ENCODE peak calls at places on chromosomes 12 and 14, in five cellular contexts. One of them, this sample, is unnamed. For H3K27me3, the result is how much of the 10 kb centered on the place peaks cover.

GRCh38 chr14:102514987-102515733 is 5.6 kb upstream of the ANKRD9 start:
- DNase-seq in bronchial epithelial cell: no peak
- DNase-seq in transverse colon: no peak
- DNase-seq in neural progenitor cell: no peak
- DNase-seq in aorta: no peak
- DNase-seq in this sample: no peak

GRCh38 chr12:118345355-118345754 is 27.4 kb downstream of the TAOK3 start:
- DNase-seq in bronchial epithelial cell: no peak
- DNase-seq in transverse colon: no peak
- DNase-seq in neural progenitor cell: no peak
- DNase-seq in aorta: no peak
- DNase-seq in this sample: no peak

GRCh38 chr12:25518512-25518911 is 34.6 kb downstream of the LMNTD1 start:
- DNase-seq in bronchial epithelial cell: peak
- DNase-seq in transverse colon: no peak
- DNase-seq in neural progenitor cell: no peak
- DNase-seq in aorta: no peak
- DNase-seq in this sample: no peak

GRCh38 chr12:52521581-52522266 is 1.5 kb upstream of the KRT5 start:
- DNase-seq in bronchial epithelial cell: peak
- DNase-seq in transverse colon: no peak
- DNase-seq in neural progenitor cell: no peak
- DNase-seq in aorta: no peak
- DNase-seq in this sample: no peak

GRCh38 chr14:65425885-65426284 is 13.4 kb downstream of the FUT8 start:
- DNase-seq in bronchial epithelial cell: no peak
- DNase-seq in transverse colon: no peak
- DNase-seq in neural progenitor cell: no peak
- DNase-seq in aorta: no peak
- DNase-seq in this sample: no peak

GRCh38 chr12:41277019-41277770 is 89.1 kb downstream of the PDZRN4 start:
- DNase-seq in bronchial epithelial cell: peak
- DNase-seq in transverse colon: no peak
- DNase-seq in neural progenitor cell: peak
- DNase-seq in aorta: no peak
- DNase-seq in this sample: peak

GRCh38 chr14:95316826-95317225 is 2.9 kb downstream of the CLMN start:
- DNase-seq in bronchial epithelial cell: no peak
- DNase-seq in transverse colon: no peak
- DNase-seq in neural progenitor cell: peak
- DNase-seq in aorta: peak
- DNase-seq in this sample: no peak

GRCh38 chr12:7017870-7018349 is 366 bp downstream of the LPCAT3 start:
- DNase-seq in bronchial epithelial cell: no peak
- DNase-seq in transverse colon: peak
- DNase-seq in neural progenitor cell: no peak
- DNase-seq in aorta: no peak
- DNase-seq in this sample: no peak

GRCh38 chr12:7151532-7151931 is 21.4 kb downstream of the CLSTN3 start:
- DNase-seq in bronchial epithelial cell: no peak
- DNase-seq in transverse colon: no peak
- DNase-seq in neural progenitor cell: no peak
- DNase-seq in aorta: no peak
- DNase-seq in this sample: no peak

GRCh38 chr14:34098045-34098984 is 147.4 kb upstream of the EGLN3 start:
- DNase-seq in bronchial epithelial cell: peak
- DNase-seq in transverse colon: peak
- DNase-seq in neural progenitor cell: peak
- DNase-seq in aorta: no peak
- DNase-seq in this sample: no peak

GRCh38 chr12:76018111-76018510 is 13.5 kb downstream of the PHLDA1 start:
- DNase-seq in bronchial epithelial cell: no peak
- DNase-seq in transverse colon: no peak
- DNase-seq in neural progenitor cell: peak
- DNase-seq in aorta: no peak
- DNase-seq in this sample: no peak

GRCh38 chr12:120988658-120989057 is 10.3 kb downstream of the HNF1A start:
- DNase-seq in bronchial epithelial cell: no peak
- DNase-seq in transverse colon: no peak
- DNase-seq in neural progenitor cell: no peak
- DNase-seq in aorta: no peak
- DNase-seq in this sample: no peak

GRCh38 chr12:30345735-30346445 is 349.8 kb downstream of the IPO8 start:
- DNase-seq in bronchial epithelial cell: no peak
- DNase-seq in transverse colon: no peak
- DNase-seq in neural progenitor cell: no peak
- DNase-seq in aorta: no peak
- DNase-seq in this sample: no peak

GRCh38 chr12:89960011-89960507 is 251.4 kb upstream of the ATP2B1 start:
- DNase-seq in bronchial epithelial cell: peak
- DNase-seq in transverse colon: no peak
- DNase-seq in neural progenitor cell: no peak
- DNase-seq in aorta: no peak
- DNase-seq in this sample: no peak

GRCh38 chr12:29519585-29520182 is 22.2 kb upstream of the OVCH1 start:
- DNase-seq in bronchial epithelial cell: peak
- DNase-seq in transverse colon: no peak
- DNase-seq in neural progenitor cell: peak
- DNase-seq in aorta: no peak
- DNase-seq in this sample: peak

GRCh38 chr12:51048601-51049369 is 658 bp downstream of the LETMD1 start:
- DNase-seq in bronchial epithelial cell: no peak
- DNase-seq in transverse colon: no peak
- DNase-seq in neural progenitor cell: peak
- DNase-seq in aorta: no peak
- DNase-seq in this sample: no peak

GRCh38 chr14:94827711-94828505 is 58.0 kb upstream of the GSC start:
- DNase-seq in bronchial epithelial cell: no peak
- DNase-seq in transverse colon: peak
- DNase-seq in neural progenitor cell: no peak
- DNase-seq in aorta: no peak
- DNase-seq in this sample: no peak

GRCh38 chr12:104864668-104865067 is 93.4 kb downstream of the SLC41A2 start:
- DNase-seq in bronchial epithelial cell: peak
- DNase-seq in transverse colon: no peak
- DNase-seq in neural progenitor cell: no peak
- DNase-seq in aorta: no peak
- DNase-seq in this sample: no peak

GRCh38 chr14:99930420-99931274 is 134.6 kb upstream of the EVL start:
- DNase-seq in bronchial epithelial cell: no peak
- DNase-seq in transverse colon: no peak
- DNase-seq in neural progenitor cell: no peak
- DNase-seq in aorta: no peak
- DNase-seq in this sample: no peak

GRCh38 chr12:12839003-12839395 is 25.9 kb downstream of the DDX47 start:
- DNase-seq in bronchial epithelial cell: no peak
- DNase-seq in transverse colon: no peak
- DNase-seq in neural progenitor cell: no peak
- DNase-seq in aorta: no peak
- DNase-seq in this sample: no peak
- H3K4me3 ChIP-seq in bronchial epithelial cell: no peak
- H3K4me3 ChIP-seq in transverse colon: no peak
- H3K4me3 ChIP-seq in neural progenitor cell: no peak
- H3K4me3 ChIP-seq in aorta: no peak
- H3K4me3 ChIP-seq in this sample: no peak

GRCh38 chr14:76133103-76133502 is 18.6 kb upstream of the GPATCH2L start:
- DNase-seq in bronchial epithelial cell: peak
- DNase-seq in transverse colon: no peak
- DNase-seq in neural progenitor cell: peak
- DNase-seq in aorta: no peak
- DNase-seq in this sample: no peak
- H3K27me3 ChIP-seq in bronchial epithelial cell: under half
- H3K27me3 ChIP-seq in transverse colon: half or more
- H3K27me3 ChIP-seq in neural progenitor cell: half or more
- H3K27me3 ChIP-seq in aorta: under half
- H3K27me3 ChIP-seq in this sample: under half

GRCh38 chr12:32679091-32679909 is at the start of gene DNM1L:
- DNase-seq in bronchial epithelial cell: peak
- DNase-seq in transverse colon: peak
- DNase-seq in neural progenitor cell: peak
- DNase-seq in aorta: peak
- DNase-seq in this sample: peak

GRCh38 chr12:32686340-32686739 is 7.2 kb downstream of the DNM1L start:
- DNase-seq in bronchial epithelial cell: no peak
- DNase-seq in transverse colon: no peak
- DNase-seq in neural progenitor cell: no peak
- DNase-seq in aorta: no peak
- DNase-seq in this sample: no peak

GRCh38 chr12:32681272-32681671 is 2.2 kb downstream of the DNM1L start:
- DNase-seq in bronchial epithelial cell: no peak
- DNase-seq in transverse colon: no peak
- DNase-seq in neural progenitor cell: no peak
- DNase-seq in aorta: no peak
- DNase-seq in this sample: no peak

GRCh38 chr12:32679910-32680217 is 763 bp downstream of the DNM1L start:
- DNase-seq in bronchial epithelial cell: no peak
- DNase-seq in transverse colon: no peak
- DNase-seq in neural progenitor cell: no peak
- DNase-seq in aorta: no peak
- DNase-seq in this sample: no peak

GRCh38 chr12:32680787-32681186 is 1.7 kb downstream of the DNM1L start:
- DNase-seq in bronchial epithelial cell: no peak
- DNase-seq in transverse colon: no peak
- DNase-seq in neural progenitor cell: no peak
- DNase-seq in aorta: no peak
- DNase-seq in this sample: no peak
- H3K4me3 ChIP-seq in bronchial epithelial cell: no peak
- H3K4me3 ChIP-seq in transverse colon: no peak
- H3K4me3 ChIP-seq in neural progenitor cell: peak
- H3K4me3 ChIP-seq in aorta: no peak
- H3K4me3 ChIP-seq in this sample: no peak

GRCh38 chr12:124744273-124744640 is 119.4 kb downstream of the SCARB1 start:
- DNase-seq in bronchial epithelial cell: no peak
- DNase-seq in transverse colon: no peak
- DNase-seq in neural progenitor cell: no peak
- DNase-seq in aorta: no peak
- DNase-seq in this sample: no peak

GRCh38 chr12:124745891-124746570 is 117.6 kb downstream of the SCARB1 start:
- DNase-seq in bronchial epithelial cell: peak
- DNase-seq in transverse colon: peak
- DNase-seq in neural progenitor cell: peak
- DNase-seq in aorta: peak
- DNase-seq in this sample: peak

GRCh38 chr12:124745468-124745890 is 118.2 kb downstream of the SCARB1 start:
- DNase-seq in bronchial epithelial cell: no peak
- DNase-seq in transverse colon: no peak
- DNase-seq in neural progenitor cell: no peak
- DNase-seq in aorta: no peak
- DNase-seq in this sample: no peak

GRCh38 chr12:124743479-124744272 is 120.0 kb downstream of the SCARB1 start:
- DNase-seq in bronchial epithelial cell: no peak
- DNase-seq in transverse colon: no peak
- DNase-seq in neural progenitor cell: no peak
- DNase-seq in aorta: no peak
- DNase-seq in this sample: no peak

DNA sequence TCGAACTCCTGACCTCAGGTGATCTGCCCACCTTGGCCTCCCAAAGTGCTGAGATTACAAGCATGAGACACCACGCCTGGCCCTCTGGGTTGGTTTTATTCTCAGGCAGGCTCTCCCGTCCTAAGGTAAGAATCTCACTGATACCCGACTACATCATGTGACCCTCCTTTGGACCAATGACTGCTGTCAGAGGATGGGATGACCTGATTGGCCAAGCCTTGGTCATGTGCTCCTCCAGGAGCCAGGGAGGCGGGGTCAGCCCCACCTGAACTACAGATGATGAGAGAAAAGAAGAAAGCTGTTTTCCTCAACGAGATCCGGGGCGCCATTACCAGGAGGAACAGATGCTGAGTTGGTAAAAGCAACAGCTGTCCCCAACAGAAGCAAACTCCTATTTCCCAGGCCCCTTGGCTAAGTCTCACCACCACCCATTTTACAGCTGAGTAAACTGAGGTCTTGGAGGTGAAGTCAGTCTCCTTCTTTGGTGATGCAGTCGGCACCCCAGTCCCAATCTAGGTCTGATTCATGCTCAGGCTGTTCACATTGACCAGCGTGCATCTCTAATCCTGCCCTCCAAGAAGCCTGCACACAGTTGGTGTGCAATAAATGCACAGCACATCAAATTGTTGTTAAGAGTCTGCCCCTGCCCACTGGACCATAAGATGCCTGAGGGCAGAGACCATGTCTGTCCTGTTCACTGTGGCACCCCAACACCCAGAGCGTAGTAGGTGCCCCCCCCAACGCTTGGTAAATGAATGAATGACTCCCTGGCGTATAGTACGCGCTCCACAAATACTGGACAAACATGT is 118.8 kb downstream of the SCARB1 start:
- DNase-seq in bronchial epithelial cell: no peak
- DNase-seq in transverse colon: no peak
- DNase-seq in neural progenitor cell: no peak
- DNase-seq in aorta: no peak
- DNase-seq in this sample: peak
- H3K27me3 ChIP-seq in bronchial epithelial cell: under half
- H3K27me3 ChIP-seq in transverse colon: under half
- H3K27me3 ChIP-seq in neural progenitor cell: under half
- H3K27me3 ChIP-seq in aorta: under half
- H3K27me3 ChIP-seq in this sample: under half

GRCh38 chr12:64390275-64390851 is at the start of gene C12orf56:
- DNase-seq in bronchial epithelial cell: peak
- DNase-seq in transverse colon: peak
- DNase-seq in neural progenitor cell: peak
- DNase-seq in aorta: no peak
- DNase-seq in this sample: no peak
- H3K4me3 ChIP-seq in bronchial epithelial cell: peak
- H3K4me3 ChIP-seq in transverse colon: peak
- H3K4me3 ChIP-seq in neural progenitor cell: peak
- H3K4me3 ChIP-seq in aorta: peak
- H3K4me3 ChIP-seq in this sample: peak

GRCh38 chr14:74589291-74589879 is 22.7 kb downstream of the LTBP2 start:
- DNase-seq in bronchial epithelial cell: no peak
- DNase-seq in transverse colon: no peak
- DNase-seq in neural progenitor cell: no peak
- DNase-seq in aorta: no peak
- DNase-seq in this sample: no peak
- H3K27me3 ChIP-seq in bronchial epithelial cell: under half
- H3K27me3 ChIP-seq in transverse colon: under half
- H3K27me3 ChIP-seq in neural progenitor cell: under half
- H3K27me3 ChIP-seq in aorta: under half
- H3K27me3 ChIP-seq in this sample: under half

GRCh38 chr12:16348435-16349131 is 1.1 kb downstream of the MGST1 start:
- DNase-seq in bronchial epithelial cell: no peak
- DNase-seq in transverse colon: no peak
- DNase-seq in neural progenitor cell: peak
- DNase-seq in aorta: no peak
- DNase-seq in this sample: no peak
- H3K4me3 ChIP-seq in bronchial epithelial cell: peak
- H3K4me3 ChIP-seq in transverse colon: peak
- H3K4me3 ChIP-seq in neural progenitor cell: peak
- H3K4me3 ChIP-seq in aorta: no peak
- H3K4me3 ChIP-seq in this sample: peak

DNA sequence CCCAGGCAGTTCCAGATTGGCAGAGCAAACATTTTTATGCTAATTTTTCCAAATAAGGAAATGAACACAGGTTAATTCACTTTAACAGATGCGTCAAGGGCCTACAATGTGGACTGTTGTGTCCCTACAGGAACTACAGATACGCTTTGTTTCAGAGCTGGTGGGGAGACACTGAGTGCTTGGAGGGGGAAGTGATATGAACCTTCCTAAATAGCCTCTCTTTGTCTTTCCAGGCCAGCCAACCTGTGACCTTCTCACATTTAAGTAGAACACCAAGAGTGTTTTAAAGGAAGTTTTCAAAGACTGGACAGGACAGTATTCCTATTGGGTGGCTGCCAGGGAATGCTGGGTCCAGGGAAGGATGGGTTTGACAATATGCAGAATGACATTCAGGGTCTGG is 141.3 kb downstream of the ZNF664 start:
- DNase-seq in bronchial epithelial cell: no peak
- DNase-seq in transverse colon: no peak
- DNase-seq in neural progenitor cell: no peak
- DNase-seq in aorta: no peak
- DNase-seq in this sample: no peak
- H3K27me3 ChIP-seq in bronchial epithelial cell: under half
- H3K27me3 ChIP-seq in transverse colon: under half
- H3K27me3 ChIP-seq in neural progenitor cell: under half
- H3K27me3 ChIP-seq in aorta: under half
- H3K27me3 ChIP-seq in this sample: under half